ENCODE peak calls at places on chromosomes 6 and 20, in ten cellular contexts. Q is stimulated activated CD8-positive, alpha-beta memory T cell treated with anti-CD3 and anti-CD28 coated beads, Interleukin-4, amount 100 ng/mL, for 48 hours; L is stimulated activated CD4-positive, alpha-beta T cell treated with anti-CD3 and anti-CD28 coated beads, Interleukin-1b, Interleukin-23, amount 100 ng/mL, for 24 hours; S is EL; D is fibroblast of pulmonary artery; C is ELF-1; I is activated effector memory CD4-positive, alpha-beta T cell treated with Interleukin-2 at 50 U/mL for 16 hours; A is T-helper 1 cell; P is NAMALWA; G is HS-5. J is an unnamed sample.
A peak's percentile ranks its signal among the peaks of the same experiment; 100 is the strongest.

GRCh38 chr20:22652685-22653568 is 68.6 kb upstream of the FOXA2 start:
- DNase-seq in C (peak; percentile 69), A (no peak), Q (no peak), S (no peak), D (no peak), P (no peak), I (no peak), L (no peak), G (no peak), J (no peak)

GRCh38 chr20:54335299-54335698 is 127.4 kb downstream of the PFDN4 start:
- DNase-seq in S (no peak), D (no peak), P (no peak), C (no peak), I (no peak), A (no peak), L (no peak), Q (no peak), G (peak; percentile 90), J (no peak)

GRCh38 chr20:2292711-2293110 is 3.1 kb upstream of the TGM3 start:
- DNase-seq in C (no peak), P (no peak), S (no peak), L (no peak), Q (no peak), I (no peak), A (no peak), D (no peak), G (no peak), J (no peak)

GRCh38 chr6:90445533-90446108 is 141.3 kb downstream of the MAP3K7 start:
- DNase-seq in C (no peak), D (no peak), A (no peak), S (no peak), G (no peak), L (no peak), Q (no peak), P (no peak), I (no peak), J (no peak)

GRCh38 chr6:71181565-71181964 is 107.0 kb upstream of the OGFRL1 start:
- DNase-seq in S (peak; percentile 94), L (no peak), P (no peak), G (peak; percentile 82), Q (no peak), D (peak; percentile 91), C (peak; percentile 77), I (no peak), A (no peak), J (no peak)

GRCh38 chr6:170032706-170033309 is 258.1 kb downstream of the DLL1 start:
- DNase-seq in Q (no peak), S (no peak), G (no peak), P (no peak), A (no peak), C (no peak), L (no peak), D (no peak), I (no peak), J (no peak)

GRCh38 chr6:139376054-139376355 is 1.6 kb upstream of the CITED2 start:
- DNase-seq in A (no peak), G (no peak), L (no peak), C (no peak), I (no peak), Q (no peak), D (no peak), P (no peak), S (peak; percentile 60), J (no peak)

GRCh38 chr6:150993253-150993652 is 127.8 kb downstream of the MTHFD1L start:
- DNase-seq in C (no peak), S (no peak), P (no peak), G (no peak), I (no peak), L (no peak), A (no peak), Q (no peak), D (no peak), J (no peak)

GRCh38 chr20:25346349-25346748 is 44.3 kb downstream of the ABHD12 start:
- DNase-seq in C (no peak), I (no peak), P (no peak), G (no peak), A (no peak), S (no peak), Q (no peak), D (no peak), L (no peak), J (no peak)

GRCh38 chr6:125285353-125285752 is 16.4 kb downstream of the HDDC2 start:
- DNase-seq in S (no peak), G (no peak), D (no peak), P (no peak), Q (no peak), C (no peak), I (no peak), L (no peak), A (no peak), J (no peak)

GRCh38 chr6:98657764-98658163 is 176.6 kb upstream of the POU3F2 start:
- DNase-seq in G (no peak), I (no peak), D (peak; percentile 53), S (peak; percentile 43), L (no peak), C (no peak), A (no peak), P (peak; percentile 27), Q (peak; percentile 37), J (peak; percentile 33)

GRCh38 chr6:141364232-141364631 is 768.5 kb upstream of the GJE1 start:
- DNase-seq in L (no peak), I (no peak), C (no peak), P (no peak), Q (no peak), D (no peak), A (no peak), S (no peak), G (no peak), J (no peak)

GRCh38 chr6:130494745-130495144 is 128.9 kb downstream of the TMEM200A start:
- DNase-seq in P (no peak), A (no peak), L (no peak), Q (no peak), S (peak; percentile 47), I (no peak), D (no peak), C (no peak), G (peak; percentile 61), J (no peak)

GRCh38 chr6:130396722-130397121 is 30.9 kb downstream of the TMEM200A start:
- DNase-seq in P (no peak), D (no peak), G (no peak), Q (no peak), S (peak; percentile 42), I (no peak), A (no peak), C (no peak), L (no peak), J (no peak)

J was measured in RPMI8226.